ENCODE peak calls at places on chromosomes 7 and 10, in eight cellular contexts. One of them, this sample, is unnamed.
A peak's percentile ranks its signal among the peaks of the same experiment; 100 is the strongest.

GRCh38 chr7:142873281-142873784 is 12.2 kb downstream of the TRPV6 start:
- DNase-seq in tibial artery: no peak
- DNase-seq in IMR-90: no peak
- DNase-seq in brain microvascular endothelial cell: peak; percentile 7
- DNase-seq in fibroblast of villous mesenchyme: peak; percentile 3
- DNase-seq in fibroblast of mammary gland: peak; percentile 11
- DNase-seq in lower leg skin: peak; percentile 84
- DNase-seq in breast epithelium: peak; percentile 49
- DNase-seq in this sample: no peak

GRCh38 chr10:131997366-131998049 is 15.8 kb upstream of the BNIP3 start:
- DNase-seq in IMR-90: peak; percentile 90
- DNase-seq in lower leg skin: peak; percentile 96
- DNase-seq in tibial artery: peak; percentile 87
- DNase-seq in brain microvascular endothelial cell: peak; percentile 70
- DNase-seq in breast epithelium: peak; percentile 88
- DNase-seq in fibroblast of villous mesenchyme: peak; percentile 96
- DNase-seq in fibroblast of mammary gland: peak; percentile 65
- DNase-seq in this sample: no peak

GRCh38 chr10:8054243-8054497 is 318 bp upstream of the GATA3 start:
- DNase-seq in tibial artery: no peak
- DNase-seq in fibroblast of mammary gland: no peak
- DNase-seq in breast epithelium: peak; percentile 69
- DNase-seq in fibroblast of villous mesenchyme: no peak
- DNase-seq in brain microvascular endothelial cell: no peak
- DNase-seq in IMR-90: no peak
- DNase-seq in lower leg skin: peak; percentile 85
- DNase-seq in this sample: no peak

GRCh38 chr7:7765422-7765821 is 47.0 kb upstream of the RPA3 start:
- DNase-seq in tibial artery: no peak
- DNase-seq in fibroblast of mammary gland: no peak
- DNase-seq in breast epithelium: no peak
- DNase-seq in brain microvascular endothelial cell: no peak
- DNase-seq in fibroblast of villous mesenchyme: no peak
- DNase-seq in IMR-90: no peak
- DNase-seq in lower leg skin: no peak
- DNase-seq in this sample: peak; percentile 30

GRCh38 chr10:132543916-132544743 is 6.5 kb downstream of the INPP5A start:
- DNase-seq in fibroblast of mammary gland: no peak
- DNase-seq in IMR-90: no peak
- DNase-seq in breast epithelium: no peak
- DNase-seq in brain microvascular endothelial cell: no peak
- DNase-seq in tibial artery: peak; percentile 56
- DNase-seq in fibroblast of villous mesenchyme: no peak
- DNase-seq in lower leg skin: no peak
- DNase-seq in this sample: no peak

GRCh38 chr7:128919241-128919640 is 8.7 kb upstream of the KCP start:
- DNase-seq in fibroblast of mammary gland: no peak
- DNase-seq in fibroblast of villous mesenchyme: no peak
- DNase-seq in brain microvascular endothelial cell: no peak
- DNase-seq in lower leg skin: peak; percentile 53
- DNase-seq in breast epithelium: peak; percentile 33
- DNase-seq in tibial artery: peak; percentile 46
- DNase-seq in IMR-90: no peak
- DNase-seq in this sample: no peak

GRCh38 chr7:30526163-30526562 is 21.5 kb upstream of the GGCT start:
- DNase-seq in IMR-90: no peak
- DNase-seq in fibroblast of mammary gland: no peak
- DNase-seq in lower leg skin: no peak
- DNase-seq in breast epithelium: no peak
- DNase-seq in brain microvascular endothelial cell: no peak
- DNase-seq in fibroblast of villous mesenchyme: no peak
- DNase-seq in tibial artery: no peak
- DNase-seq in this sample: no peak

GRCh38 chr7:33529070-33529469 is 376.3 kb upstream of the BMPER start:
- DNase-seq in tibial artery: no peak
- DNase-seq in fibroblast of villous mesenchyme: no peak
- DNase-seq in lower leg skin: no peak
- DNase-seq in IMR-90: no peak
- DNase-seq in breast epithelium: no peak
- DNase-seq in brain microvascular endothelial cell: no peak
- DNase-seq in fibroblast of mammary gland: no peak
- DNase-seq in this sample: no peak

GRCh38 chr7:151062399-151063211 is 3.2 kb downstream of the SLC4A2 start:
- DNase-seq in lower leg skin: no peak
- DNase-seq in fibroblast of villous mesenchyme: peak; percentile 77
- DNase-seq in tibial artery: no peak
- DNase-seq in IMR-90: peak; percentile 76
- DNase-seq in brain microvascular endothelial cell: peak; percentile 57
- DNase-seq in breast epithelium: no peak
- DNase-seq in fibroblast of mammary gland: peak; percentile 75
- DNase-seq in this sample: no peak

GRCh38 chr7:95632609-95633008 is 36.3 kb upstream of the PDK4 start:
- DNase-seq in breast epithelium: no peak
- DNase-seq in brain microvascular endothelial cell: peak; percentile 67
- DNase-seq in fibroblast of villous mesenchyme: no peak
- DNase-seq in IMR-90: peak; percentile 8
- DNase-seq in tibial artery: no peak
- DNase-seq in lower leg skin: no peak
- DNase-seq in fibroblast of mammary gland: peak; percentile 97
- DNase-seq in this sample: no peak

GRCh38 chr7:5232874-5233273 is 42.8 kb downstream of the WIPI2 start:
- DNase-seq in fibroblast of mammary gland: no peak
- DNase-seq in fibroblast of villous mesenchyme: no peak
- DNase-seq in brain microvascular endothelial cell: no peak
- DNase-seq in tibial artery: no peak
- DNase-seq in lower leg skin: no peak
- DNase-seq in IMR-90: no peak
- DNase-seq in breast epithelium: no peak
- DNase-seq in this sample: no peak

GRCh38 chr10:85791846-85792532 is 574.6 kb downstream of the GRID1 start:
- DNase-seq in IMR-90: no peak
- DNase-seq in fibroblast of mammary gland: peak; percentile 14
- DNase-seq in fibroblast of villous mesenchyme: no peak
- DNase-seq in breast epithelium: no peak
- DNase-seq in brain microvascular endothelial cell: peak; percentile 17
- DNase-seq in tibial artery: no peak
- DNase-seq in lower leg skin: peak; percentile 78
- DNase-seq in this sample: no peak

GRCh38 chr7:138898255-138898654 is 82.9 kb downstream of the KIAA1549 start:
- DNase-seq in breast epithelium: no peak
- DNase-seq in tibial artery: no peak
- DNase-seq in brain microvascular endothelial cell: no peak
- DNase-seq in fibroblast of mammary gland: no peak
- DNase-seq in lower leg skin: no peak
- DNase-seq in fibroblast of villous mesenchyme: no peak
- DNase-seq in IMR-90: no peak
- DNase-seq in this sample: no peak

GRCh38 chr7:135239263-135239662 is 5.6 kb downstream of the STRA8 start:
- DNase-seq in IMR-90: no peak
- DNase-seq in fibroblast of villous mesenchyme: no peak
- DNase-seq in tibial artery: no peak
- DNase-seq in breast epithelium: no peak
- DNase-seq in fibroblast of mammary gland: no peak
- DNase-seq in lower leg skin: peak; percentile 32
- DNase-seq in brain microvascular endothelial cell: no peak
- DNase-seq in this sample: no peak

GRCh38 chr7:57165285-57165899 is 33.2 kb upstream of the ZNF479 start:
- DNase-seq in lower leg skin: no peak
- DNase-seq in breast epithelium: no peak
- DNase-seq in tibial artery: no peak
- DNase-seq in fibroblast of villous mesenchyme: no peak
- DNase-seq in fibroblast of mammary gland: no peak
- DNase-seq in brain microvascular endothelial cell: no peak
- DNase-seq in IMR-90: no peak
- DNase-seq in this sample: no peak

GRCh38 chr10:16867990-16868389 is 50.8 kb upstream of the RSU1 start:
- DNase-seq in IMR-90: no peak
- DNase-seq in tibial artery: no peak
- DNase-seq in lower leg skin: no peak
- DNase-seq in fibroblast of mammary gland: no peak
- DNase-seq in brain microvascular endothelial cell: no peak
- DNase-seq in fibroblast of villous mesenchyme: no peak
- DNase-seq in breast epithelium: no peak
- DNase-seq in this sample: no peak

GRCh38 chr7:438916-439315 is 80.7 kb downstream of the PDGFA start:
- DNase-seq in brain microvascular endothelial cell: no peak
- DNase-seq in fibroblast of villous mesenchyme: no peak
- DNase-seq in tibial artery: no peak
- DNase-seq in breast epithelium: no peak
- DNase-seq in fibroblast of mammary gland: no peak
- DNase-seq in lower leg skin: no peak
- DNase-seq in IMR-90: no peak
- DNase-seq in this sample: no peak

GRCh38 chr7:149824748-149825566 is 13.2 kb upstream of the ZNF862 start:
- DNase-seq in brain microvascular endothelial cell: no peak
- DNase-seq in fibroblast of mammary gland: no peak
- DNase-seq in lower leg skin: no peak
- DNase-seq in fibroblast of villous mesenchyme: no peak
- DNase-seq in breast epithelium: no peak
- DNase-seq in IMR-90: no peak
- DNase-seq in tibial artery: no peak
- DNase-seq in this sample: no peak
- H3K4me3 ChIP-seq in brain microvascular endothelial cell: no peak overlapping the region
- H3K4me3 ChIP-seq in fibroblast of mammary gland: no peak overlapping the region
- H3K4me3 ChIP-seq in lower leg skin: no peak overlapping the region
- H3K4me3 ChIP-seq in fibroblast of villous mesenchyme: no peak overlapping the region
- H3K4me3 ChIP-seq in breast epithelium: no peak overlapping the region
- H3K4me3 ChIP-seq in IMR-90: no peak overlapping the region
- H3K4me3 ChIP-seq in tibial artery: no peak overlapping the region
- H3K4me3 ChIP-seq in this sample: no peak overlapping the region

DNA sequence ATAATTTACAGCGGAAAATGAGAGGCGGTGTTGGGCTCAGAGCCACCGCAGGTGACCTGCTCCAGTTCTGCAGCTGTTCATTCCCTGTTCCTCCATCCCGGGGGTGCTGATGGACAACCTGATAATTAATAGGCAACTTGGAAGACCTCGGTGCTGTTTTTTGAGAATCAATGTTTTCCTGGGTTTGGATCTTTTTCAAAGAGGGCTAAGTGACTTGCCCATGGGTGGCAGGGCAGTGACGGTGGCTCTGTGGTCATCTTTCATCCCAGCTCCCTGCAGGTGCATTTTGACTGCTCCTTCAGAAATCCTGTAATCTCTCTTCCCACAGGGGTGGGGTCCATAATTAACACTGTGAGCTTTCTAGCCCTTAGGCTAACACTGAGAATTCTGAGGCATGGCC is 217.7 kb downstream of the GLRX3 start:
- DNase-seq in breast epithelium: no peak
- DNase-seq in lower leg skin: no peak
- DNase-seq in tibial artery: no peak
- DNase-seq in fibroblast of villous mesenchyme: no peak
- DNase-seq in IMR-90: no peak
- DNase-seq in fibroblast of mammary gland: no peak
- DNase-seq in brain microvascular endothelial cell: no peak
- DNase-seq in this sample: no peak
- TF ChIP-seq CTCF in breast epithelium: no peak
- TF ChIP-seq CTCF in lower leg skin: no peak
- TF ChIP-seq CTCF in tibial artery: no peak
- TF ChIP-seq CTCF in fibroblast of villous mesenchyme: no peak
- TF ChIP-seq CTCF in IMR-90: no peak
- TF ChIP-seq CTCF in fibroblast of mammary gland: no peak
- TF ChIP-seq CTCF in brain microvascular endothelial cell: no peak
- TF ChIP-seq CTCF in this sample: no peak

GRCh38 chr10:59175538-59176240 is 754 bp upstream of the PHYHIPL start:
- DNase-seq in lower leg skin: no peak
- DNase-seq in breast epithelium: no peak
- DNase-seq in IMR-90: no peak
- DNase-seq in tibial artery: no peak
- DNase-seq in brain microvascular endothelial cell: no peak
- DNase-seq in fibroblast of mammary gland: no peak
- DNase-seq in fibroblast of villous mesenchyme: no peak
- DNase-seq in this sample: no peak

GRCh38 chr10:59177862-59178235 is 1.4 kb downstream of the PHYHIPL start:
- DNase-seq in brain microvascular endothelial cell: no peak
- DNase-seq in IMR-90: no peak
- DNase-seq in breast epithelium: no peak
- DNase-seq in lower leg skin: no peak
- DNase-seq in fibroblast of mammary gland: no peak
- DNase-seq in tibial artery: no peak
- DNase-seq in fibroblast of villous mesenchyme: no peak
- DNase-seq in this sample: no peak

GRCh38 chr10:59179027-59179426 is 2.6 kb downstream of the PHYHIPL start:
- DNase-seq in lower leg skin: no peak
- DNase-seq in fibroblast of villous mesenchyme: no peak
- DNase-seq in IMR-90: no peak
- DNase-seq in brain microvascular endothelial cell: no peak
- DNase-seq in tibial artery: no peak
- DNase-seq in breast epithelium: no peak
- DNase-seq in fibroblast of mammary gland: no peak
- DNase-seq in this sample: no peak

GRCh38 chr10:59176241-59177030 is at the start of gene PHYHIPL:
- DNase-seq in fibroblast of mammary gland: no peak
- DNase-seq in tibial artery: no peak
- DNase-seq in IMR-90: no peak
- DNase-seq in breast epithelium: no peak
- DNase-seq in lower leg skin: no peak
- DNase-seq in fibroblast of villous mesenchyme: no peak
- DNase-seq in brain microvascular endothelial cell: peak; percentile 0
- DNase-seq in this sample: peak; percentile 43

DNA sequence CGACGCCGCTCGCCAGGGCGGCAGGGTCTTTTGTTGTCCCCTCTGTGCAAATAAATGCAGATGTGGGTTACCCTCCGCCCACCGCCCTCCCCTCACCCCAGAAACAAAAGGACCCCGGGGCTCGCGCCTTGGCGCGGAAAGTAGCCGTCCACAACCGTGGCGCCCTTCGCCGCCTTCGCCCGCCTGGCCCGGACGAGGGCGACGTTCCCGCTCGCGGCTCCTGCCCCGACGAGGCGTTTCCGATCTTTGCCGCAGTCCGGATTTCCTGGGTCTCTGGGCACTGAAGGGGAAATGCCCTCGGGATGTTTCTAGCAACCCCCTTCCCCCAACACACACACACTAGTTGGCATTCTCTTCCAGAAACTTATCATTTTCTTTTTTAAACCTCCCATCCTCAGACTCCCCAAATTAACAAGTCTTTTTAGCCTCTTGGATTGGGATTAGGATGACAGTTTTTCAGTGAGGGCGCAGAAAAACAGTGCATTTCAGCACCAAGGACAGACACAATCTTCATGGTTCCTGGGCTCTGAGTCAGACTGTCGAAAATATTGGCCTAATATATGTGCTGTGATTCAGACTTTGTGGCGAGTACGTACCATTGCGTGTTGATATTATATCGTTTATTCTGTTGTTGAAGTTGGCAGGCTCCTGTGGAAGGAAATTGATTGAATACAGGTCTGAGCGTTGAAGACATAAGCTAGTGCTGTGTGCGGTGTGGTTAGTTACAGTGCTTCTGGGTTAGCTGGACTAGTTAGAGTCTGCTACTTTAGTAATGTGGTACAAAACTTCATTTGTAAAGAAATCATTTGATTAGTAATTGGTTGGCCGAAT is 803 bp downstream of the PHYHIPL start:
- DNase-seq in fibroblast of villous mesenchyme: peak; percentile 55
- DNase-seq in IMR-90: peak; percentile 79
- DNase-seq in breast epithelium: no peak
- DNase-seq in brain microvascular endothelial cell: peak; percentile 88
- DNase-seq in tibial artery: no peak
- DNase-seq in lower leg skin: no peak
- DNase-seq in fibroblast of mammary gland: peak; percentile 93
- DNase-seq in this sample: peak; percentile 13
- H3K4me3 ChIP-seq in fibroblast of villous mesenchyme: no peak overlapping the region
- H3K4me3 ChIP-seq in IMR-90: no peak overlapping the region
- H3K4me3 ChIP-seq in breast epithelium: peak overlapping the region; percentile 29
- H3K4me3 ChIP-seq in brain microvascular endothelial cell: peak overlapping the region; percentile 39
- H3K4me3 ChIP-seq in tibial artery: peak overlapping the region; percentile 51
- H3K4me3 ChIP-seq in lower leg skin: peak overlapping the region; percentile 13
- H3K4me3 ChIP-seq in fibroblast of mammary gland: no peak overlapping the region
- H3K4me3 ChIP-seq in this sample: no peak overlapping the region

GRCh38 chr10:100817268-100817839 is 72.0 kb downstream of the PAX2 start:
- DNase-seq in tibial artery: no peak
- DNase-seq in lower leg skin: no peak
- DNase-seq in IMR-90: no peak
- DNase-seq in fibroblast of mammary gland: no peak
- DNase-seq in fibroblast of villous mesenchyme: no peak
- DNase-seq in breast epithelium: peak; percentile 27
- DNase-seq in brain microvascular endothelial cell: no peak
- DNase-seq in this sample: no peak
- TF ChIP-seq CTCF in tibial artery: no peak
- TF ChIP-seq CTCF in lower leg skin: no peak
- TF ChIP-seq CTCF in IMR-90: no peak
- TF ChIP-seq CTCF in fibroblast of mammary gland: no peak
- TF ChIP-seq CTCF in fibroblast of villous mesenchyme: no peak
- TF ChIP-seq CTCF in breast epithelium: no peak
- TF ChIP-seq CTCF in brain microvascular endothelial cell: no peak
- TF ChIP-seq CTCF in this sample: peak; percentile 13

This sample was measured in GM06990.